ENCODE peak calls at places on chromosomes 7 and 10, in four cellular contexts. H is CD8-positive, alpha-beta T cell; U is Peyer's patch; S is pancreas. F is an unnamed sample.

GRCh38 chr10:511849-512191 is 177.6 kb downstream of the DIP2C start:
- DNase-seq in H (no peak), U (no peak), S (peak), F (no peak)

GRCh38 chr10:86545097-86545496 is 23.5 kb upstream of the WAPL start:
- DNase-seq in H (no peak), U (no peak), S (no peak), F (no peak)

GRCh38 chr10:121772406-121772805 is 155.4 kb downstream of the ATE1 start:
- DNase-seq in H (no peak), U (no peak), S (no peak), F (no peak)

GRCh38 chr10:99870051-99870730 is 87.8 kb downstream of the ABCC2 start:
- DNase-seq in H (no peak), U (no peak), S (no peak), F (no peak)

GRCh38 chr7:90625562-90625961 is 29.4 kb downstream of the CDK14 start:
- DNase-seq in H (no peak), U (no peak), S (no peak), F (no peak)

GRCh38 chr10:114374141-114374791 is 30.0 kb downstream of the AFAP1L2 start:
- DNase-seq in H (no peak), U (no peak), S (no peak), F (no peak)

GRCh38 chr7:98233241-98234070 is 18.6 kb downstream of the TECPR1 start:
- DNase-seq in H (no peak), U (no peak), S (no peak), F (peak)

GRCh38 chr7:142590077-142590476 is 159.2 kb upstream of the PRSS1 start:
- DNase-seq in H (no peak), U (no peak), S (no peak), F (no peak)

GRCh38 chr7:90587766-90588165 is 8.4 kb upstream of the CDK14 start:
- DNase-seq in H (no peak), U (no peak), S (no peak), F (no peak)

GRCh38 chr7:108308913-108309312 is 147.3 kb downstream of the NRCAM start:
- DNase-seq in H (no peak), U (no peak), S (no peak), F (no peak)

GRCh38 chr7:77455334-77455733 is 39.2 kb upstream of the GSAP start:
- DNase-seq in H (no peak), U (no peak), S (no peak), F (no peak)

GRCh38 chr7:139767561-139767982 is 10.2 kb downstream of the HIPK2 start:
- DNase-seq in H (no peak), U (no peak), S (no peak), F (no peak)

GRCh38 chr10:132921086-132921485 is 21.3 kb downstream of the CFAP46 start:
- DNase-seq in H (no peak), U (no peak), S (no peak), F (no peak)

GRCh38 chr7:133562617-133563016 is 309.7 kb downstream of the EXOC4 start:
- DNase-seq in H (no peak), U (no peak), S (no peak), F (no peak)

GRCh38 chr10:86900955-86901354 is 56.5 kb downstream of the MMRN2 start:
- DNase-seq in H (no peak), U (no peak), S (peak), F (peak)

GRCh38 chr7:74176555-74176954 is 2.4 kb downstream of the EIF4H start:
- DNase-seq in H (no peak), U (no peak), S (no peak), F (no peak)

GRCh38 chr10:71290806-71291205 is 28.3 kb upstream of the SLC29A3 start:
- DNase-seq in H (no peak), U (no peak), S (no peak), F (no peak)

GRCh38 chr7:46972205-46972604 is 609.7 kb downstream of the TNS3 start:
- DNase-seq in H (no peak), U (no peak), S (no peak), F (no peak)

GRCh38 chr7:127409629-127410028 is 17.1 kb upstream of the ZNF800 start:
- DNase-seq in H (no peak), U (no peak), S (no peak), F (no peak)

GRCh38 chr7:157432957-157433576 is 96.3 kb downstream of the DNAJB6 start:
- DNase-seq in H (peak), U (peak), S (peak), F (no peak)

GRCh38 chr10:10787586-10787985 is 230.1 kb upstream of the CELF2 start:
- DNase-seq in H (no peak), U (no peak), S (no peak), F (no peak)

GRCh38 chr7:117902314-117902889 is 29.2 kb upstream of the CTTNBP2 start:
- DNase-seq in H (no peak), U (no peak), S (no peak), F (no peak)

GRCh38 chr7:35695628-35695888 is 623 bp upstream of the HERPUD2 start:
- DNase-seq in H (no peak), U (no peak), S (no peak), F (no peak)

GRCh38 chr10:61548371-61548770 is 95.2 kb upstream of the TMEM26 start:
- DNase-seq in H (no peak), U (no peak), S (no peak), F (no peak)

GRCh38 chr7:91212592-91212991 is 51.6 kb upstream of the FZD1 start:
- DNase-seq in H (no peak), U (no peak), S (no peak), F (no peak)

GRCh38 chr7:115491744-115492380 is 538.7 kb downstream of the TFEC start:
- DNase-seq in H (no peak), U (no peak), S (no peak), F (no peak)

GRCh38 chr7:88329532-88330463 is 23.1 kb upstream of the STEAP4 start:
- DNase-seq in H (no peak), U (no peak), S (no peak), F (no peak)

GRCh38 chr10:85510682-85511081 is 855.9 kb downstream of the GRID1 start:
- DNase-seq in H (no peak), U (no peak), S (no peak), F (no peak)

GRCh38 chr7:914521-915194 is 38.3 kb downstream of the GET4 start:
- DNase-seq in H (no peak), U (no peak), S (no peak), F (no peak)

GRCh38 chr7:915291-916218 is 38.9 kb downstream of the ADAP1 start:
- DNase-seq in H (no peak), U (no peak), S (no peak), F (no peak)

GRCh38 chr7:911791-912480 is 35.6 kb downstream of the GET4 start:
- DNase-seq in H (no peak), U (no peak), S (no peak), F (no peak)

GRCh38 chr7:916291-916941 is 38.1 kb downstream of the ADAP1 start:
- DNase-seq in H (no peak), U (no peak), S (peak), F (no peak)

GRCh38 chr7:913736-914520 is 37.6 kb downstream of the GET4 start:
- DNase-seq in H (no peak), U (no peak), S (no peak), F (no peak)
- TF ChIP-seq CTCF in H (no peak), U (no peak), S (no peak), F (no peak)

DNA sequence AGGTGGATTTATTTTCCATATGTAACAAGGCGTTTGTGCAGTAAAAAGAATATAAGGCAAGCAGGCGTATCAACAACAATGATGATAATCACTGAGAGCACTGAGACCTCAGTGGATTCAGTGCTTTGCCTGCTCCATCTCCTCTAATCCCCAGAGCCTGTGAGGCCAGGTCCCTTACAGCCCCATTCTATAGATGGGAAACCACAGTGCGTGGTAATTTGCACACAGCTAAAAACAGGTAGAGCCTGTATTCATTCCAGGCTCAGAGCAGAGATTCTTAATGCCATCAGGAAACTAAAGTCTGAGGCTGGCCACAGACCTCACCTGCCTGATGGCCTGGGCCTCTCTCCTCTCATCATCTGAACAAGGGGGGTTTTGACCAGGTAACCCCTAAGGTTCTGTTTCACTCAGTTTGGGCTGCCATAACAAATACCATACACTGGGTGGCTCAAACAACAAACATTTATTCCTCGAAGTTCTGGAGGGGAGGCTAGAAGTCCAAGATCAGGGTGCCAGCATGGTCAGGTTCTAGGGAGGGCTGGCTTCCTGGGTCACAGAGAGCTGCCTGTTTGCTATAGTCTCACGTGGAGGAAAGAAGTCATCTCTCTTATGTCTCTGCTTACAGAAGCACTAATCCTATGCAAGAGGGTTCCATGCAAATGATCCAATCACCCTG is 10.3 kb upstream of the RASSF4 start:
- DNase-seq in H (no peak), U (no peak), S (no peak), F (peak)
- TF ChIP-seq CTCF in H (no peak), U (no peak), S (no peak), F (no peak)

GRCh38 chr7:31126976-31127375 is 74.9 kb downstream of the ADCYAP1R1 start:
- DNase-seq in H (no peak), U (no peak), S (no peak), F (no peak)
- TF ChIP-seq CTCF in H (no peak), U (no peak), S (no peak), F (no peak)

GRCh38 chr7:2546776-2547586 is 8.3 kb downstream of the BRAT1 start:
- DNase-seq in H (no peak), U (no peak), S (peak), F (no peak)
- TF ChIP-seq CTCF in H (no peak), U (no peak), S (no peak), F (no peak)

DNA sequence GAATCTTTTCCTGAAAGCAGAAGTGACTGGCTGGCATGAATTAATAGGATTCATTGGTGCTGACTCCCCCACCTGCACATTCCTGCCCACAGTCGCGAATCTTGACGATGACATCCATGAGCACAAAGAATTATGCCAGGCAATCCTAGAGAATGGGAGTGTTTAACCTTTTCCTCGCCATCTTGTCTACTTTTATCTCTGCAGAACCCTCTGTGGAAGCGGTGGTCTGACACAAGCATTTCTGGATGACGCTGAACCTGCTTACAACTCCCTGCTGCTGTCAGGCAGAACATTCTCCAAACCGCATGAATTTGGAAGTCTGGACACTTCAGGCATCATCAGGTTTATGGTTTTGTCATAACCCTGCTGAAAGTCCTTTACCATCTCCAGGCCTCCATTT is 36.5 kb downstream of the KLF6 start:
- DNase-seq in H (no peak), U (no peak), S (no peak), F (no peak)
- TF ChIP-seq CTCF in H (no peak), U (no peak), S (no peak), F (no peak)